ENCODE peak calls at places on chromosomes 13 and 19, in seven cellular contexts. U is heart right ventricle, M is BJ, O is AG20443, A is lung microvascular endothelial cell, Y is T follicular helper cell, Z is DMS153. L is an unnamed sample.

GRCh38 chr13:21913010-21913409 is 242.1 kb downstream of the FGF9 start:
- DNase-seq in Y (no peak), Z (peak), M (no peak), A (no peak), U (no peak), O (peak), L (no peak)

GRCh38 chr13:106241974-106242373 is 293.5 kb downstream of the EFNB2 start:
- DNase-seq in Z (no peak), U (no peak), M (no peak), A (no peak), O (no peak), Y (no peak), L (no peak)

GRCh38 chr19:42170052-42170451 is 37.8 kb upstream of the POU2F2 start:
- DNase-seq in O (no peak), U (no peak), A (no peak), M (no peak), Y (no peak), Z (no peak), L (no peak)

GRCh38 chr13:113491418-113491883 is 940 bp upstream of the DCUN1D2 start:
- DNase-seq in A (peak), U (peak), M (no peak), Z (no peak), Y (no peak), O (peak), L (no peak)

GRCh38 chr19:48629599-48630288 is 7.4 kb downstream of the DBP start:
- DNase-seq in M (no peak), U (peak), A (no peak), Z (peak), O (no peak), Y (no peak), L (peak)

GRCh38 chr13:39952244-39953233 is 297.1 kb downstream of the COG6 start:
- DNase-seq in M (peak), Z (no peak), Y (no peak), A (peak), O (no peak), U (no peak), L (peak)

GRCh38 chr19:47280183-47280797 is 5.6 kb downstream of the INAFM1 start:
- DNase-seq in M (no peak), A (peak), Y (peak), U (no peak), O (peak), Z (no peak), L (no peak)

GRCh38 chr13:24357756-24358155 is 48.4 kb downstream of the C1QTNF9 start:
- DNase-seq in O (no peak), Z (no peak), A (no peak), M (no peak), U (no peak), Y (no peak), L (no peak)

GRCh38 chr13:67493835-67494234 is 263.7 kb upstream of the PCDH9 start:
- DNase-seq in Z (no peak), A (no peak), Y (no peak), M (no peak), U (no peak), O (no peak), L (no peak)

GRCh38 chr13:112992931-112993700 is 24.1 kb downstream of the MCF2L start:
- DNase-seq in Y (no peak), O (no peak), A (no peak), M (no peak), U (no peak), Z (no peak), L (no peak)

GRCh38 chr13:80726895-80727294 is 386.0 kb upstream of the SPRY2 start:
- DNase-seq in Y (no peak), M (no peak), U (no peak), O (no peak), A (no peak), Z (no peak), L (no peak)

GRCh38 chr19:53957448-53958167 is 5.1 kb upstream of the CACNG8 start:
- DNase-seq in Y (no peak), U (no peak), O (no peak), Z (no peak), A (no peak), M (no peak), L (no peak)

GRCh38 chr13:100490692-100491091 is 97.9 kb downstream of the GGACT start:
- DNase-seq in Y (no peak), Z (peak), U (no peak), M (no peak), O (no peak), A (no peak), L (no peak)

GRCh38 chr13:66992183-66992582 is 238.0 kb downstream of the PCDH9 start:
- DNase-seq in Y (no peak), M (no peak), A (peak), O (no peak), Z (no peak), U (no peak), L (peak)

GRCh38 chr13:100508391-100508790 is 80.2 kb downstream of the GGACT start:
- DNase-seq in Y (no peak), A (no peak), U (no peak), Z (peak), O (no peak), M (no peak), L (no peak)

GRCh38 chr13:95343944-95344343 is 42.7 kb upstream of the ABCC4 start:
- DNase-seq in U (no peak), M (no peak), Y (no peak), Z (no peak), O (no peak), A (peak), L (peak)

GRCh38 chr13:82176761-82177160 is 1705.5 kb downstream of the SLITRK1 start:
- DNase-seq in Z (no peak), Y (no peak), U (no peak), O (no peak), A (no peak), M (no peak), L (no peak)

GRCh38 chr13:44197791-44198770 is 175.5 kb upstream of the SERP2 start:
- DNase-seq in Z (peak), O (no peak), Y (no peak), U (no peak), M (no peak), A (no peak), L (no peak)

GRCh38 chr19:27759896-27760295 is 1453.1 kb downstream of the UQCRFS1 start:
- DNase-seq in O (no peak), Y (no peak), U (no peak), Z (no peak), M (no peak), A (no peak), L (no peak)

GRCh38 chr19:7739801-7740659 is 7.3 kb downstream of the CD209 start:
- DNase-seq in U (no peak), A (no peak), O (no peak), Z (no peak), Y (no peak), M (no peak), L (no peak)

GRCh38 chr19:29587518-29587986 is 18.5 kb upstream of the POP4 start:
- DNase-seq in U (no peak), O (no peak), Z (no peak), M (peak), A (no peak), Y (no peak), L (no peak)

GRCh38 chr19:16623066-16623465 is 4.9 kb downstream of the MED26 start:
- DNase-seq in A (no peak), Z (no peak), U (no peak), Y (no peak), O (no peak), M (no peak), L (no peak)

GRCh38 chr13:84607614-84608013 is 725.3 kb upstream of the SLITRK1 start:
- DNase-seq in U (no peak), Y (no peak), A (no peak), O (peak), M (peak), Z (no peak), L (no peak)

GRCh38 chr13:80109313-80109712 is 231.6 kb downstream of the SPRY2 start:
- DNase-seq in A (peak), M (no peak), Y (no peak), Z (no peak), U (no peak), O (no peak), L (peak)

GRCh38 chr13:87274209-87274819 is 396.9 kb upstream of the SLITRK5 start:
- DNase-seq in M (no peak), A (no peak), Z (peak), U (no peak), Y (no peak), O (no peak), L (no peak)

GRCh38 chr13:112814905-112815585 is 125.2 kb downstream of the ATP11A start:
- DNase-seq in Y (no peak), Z (no peak), A (peak), O (peak), U (peak), M (no peak), L (no peak)

GRCh38 chr13:30422056-30422914 is at the start of gene UBE2L5:
- DNase-seq in U (peak), Y (peak), O (peak), A (peak), Z (peak), M (no peak), L (no peak)

GRCh38 chr13:46389985-46390384 is 2.9 kb upstream of the RUBCNL start:
- DNase-seq in M (no peak), A (peak), Z (no peak), U (no peak), O (no peak), Y (no peak), L (no peak)

L was measured in dermis microvascular lymphatic vessel endothelial cell.